ENCODE peak calls at places on chromosomes 4 and X, in four cellular contexts. D is DMS 273 treated with DMSO at 0.1 percent for 48 hours; C is stimulated activated CD8-positive, alpha-beta memory T cell treated with anti-CD3 and anti-CD28 coated beads, Interleukin-15, amount 100 ng/mL, for 4 hours; S is upper lobe of right lung. K is an unnamed sample.
A peak's percentile ranks its signal among the peaks of the same experiment; 100 is the strongest.

GRCh38 chrX:153446950-153447580 is 1.2 kb upstream of the TREX2 start:
- DNase-seq in C (no peak), D (no peak), S (no peak), K (no peak)

GRCh38 chrX:135981662-135982061 is 3.6 kb upstream of the SLC9A6 start:
- DNase-seq in S (no peak), D (no peak), C (no peak), K (no peak)

GRCh38 chr4:6207602-6208001 is 7.3 kb upstream of the JAKMIP1 start:
- DNase-seq in S (peak; percentile 25), D (no peak), C (no peak), K (no peak)

GRCh38 chrX:152641996-152642395 is 4.3 kb downstream of the GABRQ start:
- DNase-seq in D (peak; percentile 19), C (no peak), S (no peak), K (no peak)

GRCh38 chr4:40322853-40323252 is 12.3 kb upstream of the CHRNA9 start:
- DNase-seq in C (no peak), D (no peak), S (no peak), K (no peak)

GRCh38 chrX:46620505-46620904 is 46.9 kb downstream of the CHST7 start:
- DNase-seq in D (no peak), C (no peak), S (no peak), K (no peak)

GRCh38 chrX:24396236-24396929 is 35.9 kb downstream of the SUPT20HL1 start:
- DNase-seq in S (no peak), D (no peak), C (no peak), K (peak; percentile 2)

GRCh38 chrX:11579856-11580595 is 85.7 kb downstream of the ARHGAP6 start:
- DNase-seq in D (no peak), S (no peak), C (no peak), K (no peak)

GRCh38 chrX:50798782-50799181 is 15.2 kb downstream of the SHROOM4 start:
- DNase-seq in C (no peak), S (no peak), D (no peak), K (no peak)